ENCODE peak calls at places on chromosomes 3 and 15, in seven cellular contexts. Z, P, Y, B, R, E and X are unnamed samples.

GRCh38 chr3:79018671-79019136 is 749.1 kb downstream of the ROBO1 start:
- DNase-seq in E (peak), Z (peak), B (peak), Y (no peak), P (no peak), R (no peak), X (peak)

GRCh38 chr3:50340404-50341329 is at the start of gene RASSF1:
- DNase-seq in E (no peak), Y (no peak), B (no peak), R (no peak), Z (peak), P (no peak), X (no peak)

GRCh38 chr3:99175276-99175801 is 273.8 kb upstream of the DCBLD2 start:
- DNase-seq in B (no peak), Z (no peak), P (no peak), Y (no peak), R (no peak), E (no peak), X (no peak)

GRCh38 chr3:10517616-10518015 is 12.2 kb upstream of the ATP2B2 start:
- DNase-seq in P (no peak), R (no peak), B (no peak), Y (no peak), E (no peak), Z (no peak), X (no peak)

GRCh38 chr15:90902996-90903732 is at the start of gene MAN2A2:
- DNase-seq in Z (peak), P (no peak), Y (peak), R (no peak), E (peak), B (peak), X (peak)

GRCh38 chr15:57820119-57820518 is 113.6 kb downstream of the POLR2M start:
- DNase-seq in Z (no peak), R (peak), Y (no peak), E (peak), P (no peak), B (no peak), X (peak)

GRCh38 chr3:150449169-150449721 is 41.1 kb downstream of the TSC22D2 start:
- DNase-seq in P (no peak), E (peak), Y (no peak), B (peak), R (peak), Z (no peak), X (peak)

GRCh38 chr15:60751985-60752952 is 273.3 kb upstream of the ICE2 start:
- DNase-seq in Z (no peak), R (peak), E (peak), Y (no peak), B (no peak), P (no peak), X (peak)

GRCh38 chr3:24640330-24640877 is 145.8 kb upstream of the THRB start:
- DNase-seq in R (peak), Z (no peak), B (no peak), Y (no peak), P (no peak), E (peak), X (peak)

GRCh38 chr3:9157651-9158383 is 91.6 kb downstream of the SRGAP3 start:
- DNase-seq in Y (no peak), R (no peak), B (no peak), E (no peak), P (no peak), Z (no peak), X (no peak)

GRCh38 chr15:77860101-77860691 is 217.3 kb downstream of the TBC1D2B start:
- DNase-seq in E (no peak), Z (no peak), Y (no peak), B (no peak), R (no peak), P (no peak), X (no peak)

GRCh38 chr15:41656188-41656587 is 4.0 kb upstream of the MGA start:
- DNase-seq in Z (no peak), B (no peak), P (no peak), E (peak), Y (no peak), R (no peak), X (no peak)

GRCh38 chr3:61979645-61980430 is 393.5 kb downstream of the FEZF2 start:
- DNase-seq in E (peak), R (no peak), Z (no peak), P (no peak), B (no peak), Y (no peak), X (no peak)

GRCh38 chr15:100859970-100860828 is 19.4 kb upstream of the ALDH1A3 start:
- DNase-seq in P (no peak), B (no peak), Z (no peak), E (no peak), R (no peak), Y (no peak), X (no peak)

GRCh38 chr15:80475572-80475971 is 71.4 kb downstream of the ARNT2 start:
- DNase-seq in B (no peak), E (no peak), P (no peak), Y (no peak), Z (no peak), R (no peak), X (no peak)

GRCh38 chr3:102529452-102529851 is 94.6 kb downstream of the ZPLD1 start:
- DNase-seq in Y (no peak), E (peak), Z (no peak), R (no peak), B (no peak), P (no peak), X (no peak)

GRCh38 chr3:192887047-192887446 is 30.6 kb downstream of the MB21D2 start:
- DNase-seq in R (no peak), Z (no peak), Y (no peak), P (no peak), E (peak), B (no peak), X (no peak)

GRCh38 chr3:109228391-109229080 is 87.8 kb downstream of the DPPA2 start:
- DNase-seq in Z (no peak), R (no peak), P (no peak), Y (no peak), E (no peak), B (peak), X (no peak)

GRCh38 chr15:43871835-43872234 is 45.0 kb downstream of the WDR76 start:
- DNase-seq in Y (no peak), E (no peak), B (no peak), P (no peak), Z (no peak), R (no peak), X (no peak)

GRCh38 chr15:58873267-58873666 is 60.2 kb downstream of the SLTM start:
- DNase-seq in Z (no peak), E (peak), B (no peak), P (no peak), Y (no peak), R (peak), X (no peak)

GRCh38 chr3:189276481-189277190 is 104.9 kb downstream of the TPRG1 start:
- DNase-seq in Z (no peak), B (peak), P (no peak), Y (no peak), E (peak), R (peak), X (peak)

GRCh38 chr3:23115171-23115877 is 87.8 kb upstream of the UBE2E2 start:
- DNase-seq in R (no peak), E (no peak), Y (no peak), Z (no peak), P (no peak), B (peak), X (no peak)

GRCh38 chr3:115100172-115100571 is 46.9 kb downstream of the ZBTB20 start:
- DNase-seq in Z (peak), P (peak), E (peak), B (peak), R (peak), Y (no peak), X (peak)